ENCODE peak calls at places on chromosomes 4 and X, in five cellular contexts. V, Z, Q, R and O are unnamed samples.

GRCh38 chr4:89119836-89120235 is 8.5 kb downstream of the TIGD2 start:
- DNase-seq in V (no peak), R (no peak), Q (no peak), Z (no peak), O (peak)

GRCh38 chr4:14452001-14452400 is 550.3 kb upstream of the CPEB2 start:
- DNase-seq in R (no peak), V (no peak), Z (no peak), Q (no peak), O (no peak)

GRCh38 chr4:157221895-157222763 is 1.6 kb downstream of the GRIA2 start:
- DNase-seq in Z (peak), Q (no peak), R (no peak), V (peak), O (peak)

GRCh38 chr4:149997881-149998421 is 80.3 kb upstream of the DCLK2 start:
- DNase-seq in Q (no peak), V (no peak), Z (peak), R (no peak), O (peak)

GRCh38 chrX:1598876-1599790 is 7.7 kb downstream of the AKAP17A start:
- DNase-seq in Z (no peak), R (no peak), V (no peak), Q (no peak), O (no peak)

GRCh38 chrX:11129546-11129945 is 18.4 kb downstream of the HCCS start:
- DNase-seq in V (no peak), R (no peak), Z (no peak), Q (no peak), O (no peak)

GRCh38 chr4:7262134-7262533 is 69.8 kb downstream of the SORCS2 start:
- DNase-seq in Z (no peak), R (no peak), Q (no peak), V (no peak), O (no peak)

GRCh38 chr4:21628116-21628515 is 320.5 kb downstream of the KCNIP4 start:
- DNase-seq in Q (no peak), Z (no peak), R (no peak), V (no peak), O (no peak)

GRCh38 chr4:107734120-107734519 is 14.1 kb upstream of the PAPSS1 start:
- DNase-seq in Z (peak), R (no peak), V (peak), Q (no peak), O (no peak)

GRCh38 chr4:55729306-55730142 is 90.1 kb upstream of the EXOC1L start:
- DNase-seq in Z (no peak), R (no peak), Q (no peak), V (no peak), O (peak)

GRCh38 chr4:85147481-85148076 is 181.1 kb upstream of the WDFY3 start:
- DNase-seq in Q (no peak), Z (peak), R (peak), V (peak), O (peak)

GRCh38 chr4:168451744-168452394 is 28.4 kb downstream of the DDX60L start:
- DNase-seq in R (peak), V (no peak), Z (no peak), Q (no peak), O (peak)